ENCODE peak calls at places on chromosomes 2 and 18, in five cellular contexts. D is effector CD4-positive, alpha-beta T cell; B is small intestine; H is mesothelial cell of epicardium; W is stimulated activated CD8-positive, alpha-beta memory T cell treated with anti-CD3 and anti-CD28 coated beads, Interleukin-7, amount 100 ng/mL, for 1 hour. L is an unnamed sample.
A peak's percentile ranks its signal among the peaks of the same experiment; 100 is the strongest.

GRCh38 chr18:5463390-5463789 is 80.4 kb downstream of the EPB41L3 start:
- DNase-seq in D (no peak), B (peak; percentile 72), H (no peak), W (no peak), L (no peak)

GRCh38 chr2:106091219-106091618 is 102.9 kb downstream of the UXS1 start:
- DNase-seq in D (no peak), B (no peak), H (no peak), W (no peak), L (no peak)

GRCh38 chr18:3008546-3008945 is 4.4 kb downstream of the LPIN2 start:
- DNase-seq in D (no peak), B (no peak), H (no peak), W (no peak), L (no peak)

GRCh38 chr2:105746177-105747080 is 1.7 kb downstream of the NCK2 start:
- DNase-seq in D (peak; percentile 72), B (peak; percentile 88), H (peak; percentile 42), W (peak; percentile 50), L (no peak)

GRCh38 chr2:101153811-101154210 is 2.6 kb upstream of the TBC1D8 start:
- DNase-seq in D (no peak), B (no peak), H (no peak), W (no peak), L (no peak)

GRCh38 chr2:10940607-10941006 is 28.9 kb downstream of the KCNF1 start:
- DNase-seq in D (no peak), B (no peak), H (no peak), W (no peak), L (no peak)

GRCh38 chr2:61645911-61646310 is 107.8 kb upstream of the XPO1 start:
- DNase-seq in D (no peak), B (no peak), H (no peak), W (no peak), L (no peak)

GRCh38 chr2:19120941-19121750 is 237.3 kb downstream of the OSR1 start:
- DNase-seq in D (no peak), B (no peak), H (no peak), W (no peak), L (no peak)

GRCh38 chr2:10500601-10501361 is 52.7 kb upstream of the ODC1 start:
- DNase-seq in D (no peak), B (no peak), H (no peak), W (no peak), L (no peak)

GRCh38 chr18:55354795-55355194 is 233.2 kb downstream of the TCF4 start:
- DNase-seq in D (no peak), B (no peak), H (no peak), W (no peak), L (no peak)

GRCh38 chr2:69483024-69483423 is 45.8 kb upstream of the NFU1 start:
- DNase-seq in D (no peak), B (no peak), H (no peak), W (no peak), L (no peak)

GRCh38 chr2:163556511-163556910 is 179.3 kb downstream of the FIGN start:
- DNase-seq in D (no peak), B (no peak), H (no peak), W (no peak), L (no peak)

GRCh38 chr2:132560562-132560961 is 109.4 kb downstream of the LYPD1 start:
- DNase-seq in D (no peak), B (no peak), H (no peak), W (no peak), L (no peak)

GRCh38 chr2:239714116-239714515 is 311.0 kb downstream of the NDUFA10 start:
- DNase-seq in D (no peak), B (no peak), H (no peak), W (no peak), L (no peak)

GRCh38 chr2:71801969-71802368 is 345.7 kb downstream of the CYP26B1 start:
- DNase-seq in D (no peak), B (peak; percentile 24), H (no peak), W (no peak), L (no peak)

GRCh38 chr2:240249423-240250149 is 109.1 kb upstream of the OTOS start:
- DNase-seq in D (no peak), B (no peak), H (no peak), W (no peak), L (no peak)

GRCh38 chr18:79982736-79983135 is 5.6 kb downstream of the TXNL4A start:
- DNase-seq in D (no peak), B (no peak), H (no peak), W (no peak), L (no peak)

GRCh38 chr2:73920577-73921545 is 5.8 kb upstream of the DGUOK start:
- DNase-seq in D (no peak), B (peak; percentile 41), H (no peak), W (no peak), L (no peak)

GRCh38 chr2:15346624-15347023 is 214.5 kb downstream of the NBAS start:
- DNase-seq in D (no peak), B (no peak), H (no peak), W (no peak), L (no peak)

GRCh38 chr18:62741118-62741566 is 25.8 kb downstream of the PHLPP1 start:
- DNase-seq in D (no peak), B (peak; percentile 95), H (no peak), W (no peak), L (no peak)

GRCh38 chr18:27713037-27713726 is 463.7 kb downstream of the CDH2 start:
- DNase-seq in D (no peak), B (no peak), H (no peak), W (no peak), L (no peak)

GRCh38 chr2:170026361-170026760 is 151.6 kb upstream of the MYO3B start:
- DNase-seq in D (no peak), B (no peak), H (no peak), W (no peak), L (no peak)

GRCh38 chr2:144015655-144016245 is 504.2 kb downstream of the ZEB2 start:
- DNase-seq in D (no peak), B (no peak), H (no peak), W (no peak), L (no peak)

GRCh38 chr2:21423854-21424253 is 300.1 kb downstream of the TDRD15 start:
- DNase-seq in D (no peak), B (no peak), H (no peak), W (no peak), L (no peak)

GRCh38 chr2:8575011-8575750 is 106.7 kb upstream of the ID2 start:
- DNase-seq in D (peak; percentile 26), B (no peak), H (no peak), W (no peak), L (peak; percentile 73)